ENCODE peak calls at places on chromosomes 4 and X, in six cellular contexts. One of them, this sample, is unnamed.

GRCh38 chr4:83266689-83267088 is 17.9 kb downstream of the COQ2 start:
- DNase-seq in A549: no peak
- DNase-seq in SK-N-SH: no peak
- DNase-seq in K562: no peak
- DNase-seq in sigmoid colon: no peak
- DNase-seq in transverse colon: no peak
- DNase-seq in this sample: no peak

GRCh38 chr4:152052431-152053057 is 291.7 kb upstream of the GATB start:
- DNase-seq in A549: no peak
- DNase-seq in SK-N-SH: no peak
- DNase-seq in K562: no peak
- DNase-seq in sigmoid colon: no peak
- DNase-seq in transverse colon: no peak
- DNase-seq in this sample: no peak

GRCh38 chrX:40104649-40105015 is 6.9 kb upstream of the BCOR start:
- DNase-seq in A549: no peak
- DNase-seq in SK-N-SH: peak; percentile 60
- DNase-seq in K562: no peak
- DNase-seq in sigmoid colon: peak; percentile 80
- DNase-seq in transverse colon: peak; percentile 65
- DNase-seq in this sample: no peak

GRCh38 chr4:113810906-113811305 is 49.4 kb upstream of the CAMK2D start:
- DNase-seq in A549: no peak
- DNase-seq in SK-N-SH: no peak
- DNase-seq in K562: no peak
- DNase-seq in sigmoid colon: no peak
- DNase-seq in transverse colon: no peak
- DNase-seq in this sample: no peak

GRCh38 chr4:38831653-38832052 is 25.0 kb downstream of the TLR6 start:
- DNase-seq in A549: no peak
- DNase-seq in SK-N-SH: no peak
- DNase-seq in K562: no peak
- DNase-seq in sigmoid colon: no peak
- DNase-seq in transverse colon: no peak
- DNase-seq in this sample: no peak

GRCh38 chr4:610411-611261 is 14.7 kb upstream of the PDE6B start:
- DNase-seq in A549: peak; percentile 26
- DNase-seq in SK-N-SH: no peak
- DNase-seq in K562: no peak
- DNase-seq in sigmoid colon: no peak
- DNase-seq in transverse colon: peak; percentile 14
- DNase-seq in this sample: peak; percentile 23

GRCh38 chr4:145843148-145843547 is 95.5 kb downstream of the ZNF827 start:
- DNase-seq in A549: no peak
- DNase-seq in SK-N-SH: no peak
- DNase-seq in K562: no peak
- DNase-seq in sigmoid colon: no peak
- DNase-seq in transverse colon: no peak
- DNase-seq in this sample: no peak

GRCh38 chr4:166377578-166377977 is 504.5 kb downstream of the TLL1 start:
- DNase-seq in A549: no peak
- DNase-seq in SK-N-SH: no peak
- DNase-seq in K562: no peak
- DNase-seq in sigmoid colon: no peak
- DNase-seq in transverse colon: no peak
- DNase-seq in this sample: no peak

GRCh38 chr4:152594981-152595916 is 59.4 kb upstream of the FBXW7 start:
- DNase-seq in A549: no peak
- DNase-seq in SK-N-SH: no peak
- DNase-seq in K562: no peak
- DNase-seq in sigmoid colon: no peak
- DNase-seq in transverse colon: no peak
- DNase-seq in this sample: no peak

DNA sequence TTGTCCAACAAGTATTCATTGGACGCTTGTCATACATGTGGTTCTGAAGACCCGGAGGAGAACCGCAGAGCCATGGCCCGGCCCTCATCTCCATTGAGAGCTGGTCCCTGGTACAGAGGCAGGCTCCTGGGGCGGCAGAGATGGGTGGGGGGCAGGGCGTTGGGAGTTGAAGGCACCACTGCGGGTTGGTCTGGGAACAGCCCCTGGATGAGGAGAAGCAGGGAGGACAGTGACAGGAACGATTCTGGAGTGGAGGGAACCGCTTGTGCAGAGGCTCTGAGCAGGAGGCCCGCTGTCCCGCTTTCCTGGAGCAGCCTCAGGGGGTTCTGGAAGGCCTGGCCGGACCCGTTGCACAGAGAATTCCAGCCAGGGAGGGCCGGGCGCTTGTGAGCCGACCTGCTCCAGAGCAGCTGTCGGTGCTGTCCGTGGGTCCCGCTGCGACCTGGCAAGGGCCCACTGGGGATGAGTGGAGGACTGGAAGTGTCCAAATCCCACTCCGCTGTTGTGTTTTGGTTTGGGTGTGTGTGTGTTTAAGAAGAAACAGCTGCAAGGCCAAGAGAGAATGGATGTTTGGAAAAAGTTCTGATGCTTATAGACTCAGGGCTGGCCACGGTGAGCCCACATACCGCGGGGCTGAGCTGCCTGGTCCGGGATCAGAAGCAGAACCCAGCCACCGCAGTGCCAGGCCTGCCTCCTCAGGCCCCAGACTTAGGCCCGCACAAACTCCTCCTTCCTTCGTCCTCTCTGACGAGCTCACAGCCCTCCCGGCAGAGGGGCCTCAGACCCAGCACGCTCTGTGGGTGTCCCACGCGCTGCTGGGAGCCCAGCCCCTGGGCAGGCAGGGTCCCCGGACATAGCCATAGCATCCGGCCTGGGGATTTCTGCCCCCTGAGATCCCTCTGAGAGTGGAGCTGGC is 73.8 kb downstream of the HTRA3 start:
- DNase-seq in A549: no peak
- DNase-seq in SK-N-SH: no peak
- DNase-seq in K562: no peak
- DNase-seq in sigmoid colon: peak; percentile 87
- DNase-seq in transverse colon: peak; percentile 15
- DNase-seq in this sample: peak; percentile 81
- H3K27ac ChIP-seq in A549: no peak overlapping the region
- H3K27ac ChIP-seq in SK-N-SH: no peak overlapping the region
- H3K27ac ChIP-seq in K562: no peak overlapping the region
- H3K27ac ChIP-seq in sigmoid colon: peak overlapping the region; percentile 50
- H3K27ac ChIP-seq in transverse colon: peak overlapping the region; percentile 49
- H3K27ac ChIP-seq in this sample: no peak overlapping the region

DNA sequence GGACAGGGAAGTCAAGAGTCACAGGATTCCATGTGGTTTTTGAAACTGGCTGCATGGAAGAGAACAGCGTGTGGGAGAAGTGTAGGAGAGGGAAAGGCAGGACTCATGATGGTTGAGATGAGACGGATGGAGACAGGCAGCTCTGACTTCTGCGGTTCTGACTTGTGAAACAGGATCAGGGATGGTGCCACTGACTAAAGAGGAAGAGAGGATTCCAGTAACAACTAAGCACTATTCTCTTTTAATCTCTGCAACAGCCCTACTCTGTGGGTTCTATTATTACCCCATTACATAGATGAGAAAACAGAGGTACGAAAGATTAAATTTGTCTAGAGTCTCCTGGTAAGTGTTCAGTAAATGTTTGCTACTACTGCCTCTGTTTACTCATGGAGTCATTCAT is 156.3 kb downstream of the CBR4 start:
- DNase-seq in A549: no peak
- DNase-seq in SK-N-SH: no peak
- DNase-seq in K562: no peak
- DNase-seq in sigmoid colon: no peak
- DNase-seq in transverse colon: no peak
- DNase-seq in this sample: no peak
- TF ChIP-seq EP300 in A549: no peak
- TF ChIP-seq EP300 in SK-N-SH: no peak
- TF ChIP-seq EP300 in K562: no peak
- TF ChIP-seq EP300 in sigmoid colon: no peak
- TF ChIP-seq EP300 in transverse colon: no peak
- TF ChIP-seq EP300 in this sample: no peak

GRCh38 chr4:174118171-174118570 is 165.3 kb downstream of the FBXO8 start:
- DNase-seq in A549: no peak
- DNase-seq in SK-N-SH: peak; percentile 29
- DNase-seq in K562: no peak
- DNase-seq in sigmoid colon: no peak
- DNase-seq in transverse colon: no peak
- DNase-seq in this sample: no peak

GRCh38 chr4:174119818-174120217 is 163.6 kb downstream of the FBXO8 start:
- DNase-seq in A549: no peak
- DNase-seq in SK-N-SH: no peak
- DNase-seq in K562: no peak
- DNase-seq in sigmoid colon: no peak
- DNase-seq in transverse colon: no peak
- DNase-seq in this sample: no peak

GRCh38 chr4:174120446-174121142 is 162.9 kb downstream of the FBXO8 start:
- DNase-seq in A549: peak; percentile 81
- DNase-seq in SK-N-SH: peak; percentile 69
- DNase-seq in K562: peak; percentile 48
- DNase-seq in sigmoid colon: peak; percentile 74
- DNase-seq in transverse colon: no peak
- DNase-seq in this sample: peak; percentile 75

GRCh38 chr4:174117445-174117844 is 166.0 kb downstream of the FBXO8 start:
- DNase-seq in A549: no peak
- DNase-seq in SK-N-SH: peak; percentile 63
- DNase-seq in K562: no peak
- DNase-seq in sigmoid colon: no peak
- DNase-seq in transverse colon: no peak
- DNase-seq in this sample: no peak

GRCh38 chr4:174119051-174119450 is 164.4 kb downstream of the FBXO8 start:
- DNase-seq in A549: peak; percentile 23
- DNase-seq in SK-N-SH: peak; percentile 39
- DNase-seq in K562: no peak
- DNase-seq in sigmoid colon: no peak
- DNase-seq in transverse colon: no peak
- DNase-seq in this sample: no peak
- H3K27ac ChIP-seq in A549: no peak overlapping the region
- H3K27ac ChIP-seq in SK-N-SH: peak overlapping the region; percentile 100
- H3K27ac ChIP-seq in K562: no peak overlapping the region
- H3K27ac ChIP-seq in sigmoid colon: peak overlapping the region; percentile 71
- H3K27ac ChIP-seq in transverse colon: peak overlapping the region; percentile 63
- H3K27ac ChIP-seq in this sample: no peak overlapping the region

GRCh38 chr4:163476761-163477438 is 3.3 kb upstream of the TKTL2 start:
- DNase-seq in A549: no peak
- DNase-seq in SK-N-SH: no peak
- DNase-seq in K562: no peak
- DNase-seq in sigmoid colon: no peak
- DNase-seq in transverse colon: no peak
- DNase-seq in this sample: no peak

GRCh38 chr4:163473576-163473975 is at the start of gene TKTL2:
- DNase-seq in A549: no peak
- DNase-seq in SK-N-SH: peak; percentile 9
- DNase-seq in K562: no peak
- DNase-seq in sigmoid colon: no peak
- DNase-seq in transverse colon: no peak
- DNase-seq in this sample: peak; percentile 79

GRCh38 chr4:163473130-163473529 is 424 bp downstream of the TKTL2 start:
- DNase-seq in A549: no peak
- DNase-seq in SK-N-SH: no peak
- DNase-seq in K562: no peak
- DNase-seq in sigmoid colon: no peak
- DNase-seq in transverse colon: no peak
- DNase-seq in this sample: no peak

DNA sequence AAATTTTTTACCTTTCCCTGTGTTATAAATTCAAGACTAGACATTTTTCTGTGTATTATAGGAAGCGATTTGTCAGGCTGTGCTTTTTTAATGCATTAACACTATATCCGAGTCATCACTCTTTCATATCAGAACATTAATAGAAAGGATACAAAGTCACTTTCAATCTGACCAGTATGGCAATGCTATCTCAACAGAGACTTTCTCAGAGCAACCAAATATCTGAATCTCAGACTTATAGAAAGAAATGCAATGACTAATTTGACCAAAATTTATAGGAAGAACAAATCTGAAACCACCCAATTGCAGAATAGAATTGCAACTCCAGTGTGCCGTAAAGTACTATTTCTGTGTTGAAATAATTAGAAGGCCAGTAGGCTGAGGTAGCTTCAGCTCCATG is 473 bp upstream of the TKTL2 start:
- DNase-seq in A549: no peak
- DNase-seq in SK-N-SH: no peak
- DNase-seq in K562: no peak
- DNase-seq in sigmoid colon: no peak
- DNase-seq in transverse colon: no peak
- DNase-seq in this sample: no peak
- TF ChIP-seq EP300 in A549: no peak
- TF ChIP-seq EP300 in SK-N-SH: no peak
- TF ChIP-seq EP300 in K562: no peak
- TF ChIP-seq EP300 in sigmoid colon: no peak
- TF ChIP-seq EP300 in transverse colon: no peak
- TF ChIP-seq EP300 in this sample: no peak